ENCODE peak calls at places on chromosome 15, in seven cellular contexts. N is hepatocyte, C is tibial artery, V is neural progenitor cell, K is psoas muscle, I is NT2/D1, Y is HepG2. T is an unnamed sample. For H3K36me3, the result is how much of the 10 kb centered on the place peaks cover.

GRCh38 chr15:79973445-79974180 is 2.6 kb upstream of the BCL2A1 start:
- DNase-seq in V (no peak), N (no peak), C (no peak), K (no peak), Y (no peak), I (no peak), T (no peak)

GRCh38 chr15:33064878-33065277 is 129.6 kb downstream of the FMN1 start:
- DNase-seq in C (no peak), V (no peak), N (no peak), I (no peak), Y (no peak), K (no peak), T (no peak)

GRCh38 chr15:48370460-48370859 is 39.2 kb downstream of the DUT start:
- DNase-seq in I (no peak), V (no peak), K (no peak), N (no peak), C (no peak), Y (no peak), T (no peak)

GRCh38 chr15:78927077-78927790 is 17.6 kb downstream of the CTSH start:
- DNase-seq in C (no peak), I (no peak), V (no peak), Y (no peak), N (no peak), K (no peak), T (no peak)

GRCh38 chr15:71598741-71599140 is 211.6 kb upstream of the NR2E3 start:
- DNase-seq in Y (no peak), N (no peak), I (no peak), C (no peak), V (no peak), K (no peak), T (no peak)

GRCh38 chr15:83565553-83566159 is 88.3 kb upstream of the ADAMTSL3 start:
- DNase-seq in Y (peak), K (no peak), N (peak), C (no peak), I (peak), V (peak), T (no peak)

GRCh38 chr15:81567924-81568323 is 193.9 kb upstream of the TMC3 start:
- DNase-seq in K (no peak), I (no peak), C (no peak), V (peak), N (no peak), Y (no peak), T (no peak)

GRCh38 chr15:71448688-71449114 is 333.4 kb downstream of the THSD4 start:
- DNase-seq in N (peak), I (no peak), K (no peak), Y (peak), C (peak), V (peak), T (no peak)

GRCh38 chr15:82178061-82178460 is 84.5 kb downstream of the EFL1 start:
- DNase-seq in N (no peak), Y (no peak), C (no peak), V (no peak), I (no peak), K (no peak), T (no peak)

GRCh38 chr15:92878593-92879053 is 21.5 kb upstream of the CHD2 start:
- DNase-seq in V (no peak), Y (no peak), K (no peak), N (peak), I (no peak), C (no peak), T (no peak)

DNA sequence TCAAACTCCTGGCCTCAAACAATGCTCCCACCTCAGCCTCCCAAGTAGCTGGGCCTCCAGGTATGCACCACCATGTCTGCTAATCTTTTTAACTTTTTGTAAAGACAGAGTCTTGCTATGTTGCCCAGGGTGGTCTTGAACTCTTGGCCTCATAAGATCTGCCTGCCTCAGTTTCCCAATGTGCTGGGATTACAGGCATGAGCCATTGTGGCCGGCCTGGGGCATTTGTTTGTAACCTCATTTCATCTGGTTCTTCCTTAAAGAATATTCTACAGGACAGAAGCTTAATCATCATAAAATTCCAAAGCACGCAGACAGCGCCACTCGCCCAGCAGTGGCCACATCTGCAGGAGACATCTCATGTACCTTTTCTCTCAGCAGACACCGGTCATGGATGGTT is 23.6 kb upstream of the CYFIP1 start:
- DNase-seq in K (no peak), V (no peak), Y (no peak), I (no peak), C (no peak), N (no peak), T (no peak)
- H3K36me3 ChIP-seq in K (under half), V (under half), Y (half or more), I (half or more), C (half or more), N (under half), T (half or more)

GRCh38 chr15:74892931-74893330 is 3.1 kb downstream of the MPI start:
- DNase-seq in K (peak), Y (no peak), N (no peak), V (no peak), I (no peak), C (no peak), T (no peak)
- H3K36me3 ChIP-seq in K (under half), Y (under half), N (under half), V (under half), I (half or more), C (under half), T (under half)

GRCh38 chr15:35616436-35617271 is 70.7 kb upstream of the DPH6 start:
- DNase-seq in I (no peak), K (no peak), C (no peak), N (no peak), Y (no peak), V (no peak), T (no peak)
- H3K36me3 ChIP-seq in I (under half), K (under half), C (under half), N (under half), Y (under half), V (under half), T (under half)

GRCh38 chr15:31085359-31085758 is 16.2 kb downstream of the TRPM1 start:
- DNase-seq in C (no peak), Y (no peak), I (no peak), V (no peak), K (no peak), N (no peak), T (no peak)
- H3K36me3 ChIP-seq in C (under half), Y (under half), I (under half), V (under half), K (under half), N (under half), T (under half)

DNA sequence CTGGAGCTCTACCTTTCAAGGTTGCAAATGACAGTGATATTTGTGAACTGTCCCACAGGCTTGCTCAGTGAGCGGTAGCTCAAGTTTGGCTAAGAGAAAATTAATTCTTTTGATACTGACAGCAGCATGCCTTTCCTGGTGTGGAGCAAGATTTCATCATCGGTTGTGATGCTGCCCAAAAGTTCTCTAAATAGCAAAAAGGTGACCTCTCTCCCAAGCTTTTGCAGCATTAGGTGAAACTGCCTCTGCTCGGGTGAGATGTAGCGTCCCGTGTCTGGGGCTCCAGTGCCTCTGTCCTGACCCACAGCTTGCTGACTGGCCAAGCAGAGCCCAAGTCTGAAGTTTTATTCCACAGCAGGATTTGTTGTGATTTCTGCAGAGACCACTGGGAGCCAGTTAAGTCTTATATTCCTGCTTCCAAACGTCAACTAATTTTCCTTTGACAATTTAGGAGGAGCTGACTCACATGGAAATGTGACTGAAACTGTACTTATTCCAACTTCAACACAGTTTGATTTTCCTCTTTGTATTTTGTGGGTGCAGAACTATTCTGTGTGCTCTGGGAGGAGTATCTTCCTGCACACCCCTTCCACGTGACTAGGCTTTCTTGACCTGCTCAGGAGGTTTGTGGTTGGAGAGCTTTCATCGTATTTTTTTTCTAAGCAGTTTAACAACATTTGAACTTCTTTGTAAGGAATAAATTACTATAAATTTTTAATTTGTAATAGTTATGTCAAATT is 5.9 kb downstream of the SYNM start:
- DNase-seq in K (no peak), N (no peak), I (no peak), Y (no peak), V (no peak), C (no peak), T (no peak)
- H3K36me3 ChIP-seq in K (under half), N (under half), I (under half), Y (under half), V (under half), C (under half), T (under half)